ENCODE peak calls at places on chromosomes 6 and 20, in four cellular contexts. C, K, H and I are unnamed samples.

GRCh38 chr6:34508425-34508824 is 42.5 kb downstream of the PACSIN1 start:
- DNase-seq in C (no peak), K (no peak), H (no peak), I (no peak)

GRCh38 chr20:50776122-50776795 is 18.6 kb upstream of the BCAS4 start:
- DNase-seq in C (no peak), K (no peak), H (no peak), I (no peak)

GRCh38 chr20:24837721-24838456 is 111.2 kb upstream of the CST7 start:
- DNase-seq in C (no peak), K (no peak), H (peak; percentile 11), I (no peak)

GRCh38 chr6:33857301-33858052 is 53.7 kb upstream of the MLN start:
- DNase-seq in C (no peak), K (no peak), H (no peak), I (no peak)

GRCh38 chr6:62150048-62150663 is 135.9 kb downstream of the KHDRBS2 start:
- DNase-seq in C (no peak), K (no peak), H (peak; percentile 1), I (peak; percentile 33)

GRCh38 chr6:138115877-138116660 is 8.8 kb upstream of the PERP start:
- DNase-seq in C (no peak), K (peak; percentile 38), H (peak; percentile 60), I (no peak)

GRCh38 chr6:70734381-70734780 is 66.7 kb downstream of the SMAP1 start:
- DNase-seq in C (no peak), K (no peak), H (no peak), I (no peak)

GRCh38 chr6:87722831-87723726 is 21.0 kb upstream of the AKIRIN2 start:
- DNase-seq in C (no peak), K (no peak), H (peak; percentile 84), I (peak; percentile 29)

GRCh38 chr6:8336406-8336805 is 98.9 kb downstream of the SLC35B3 start:
- DNase-seq in C (no peak), K (no peak), H (no peak), I (no peak)

GRCh38 chr20:20364016-20364746 is 3.7 kb upstream of the INSM1 start:
- DNase-seq in C (peak; percentile 84), K (no peak), H (no peak), I (no peak)

GRCh38 chr6:125906158-125906998 is 50.2 kb upstream of the HINT3 start:
- DNase-seq in C (peak; percentile 85), K (peak; percentile 43), H (peak; percentile 16), I (no peak)

GRCh38 chr6:18883851-18884250 is 496.7 kb downstream of the RNF144B start:
- DNase-seq in C (no peak), K (no peak), H (no peak), I (no peak)

GRCh38 chr20:15739056-15739455 is 834.2 kb downstream of the KIF16B start:
- DNase-seq in C (no peak), K (no peak), H (no peak), I (no peak)

GRCh38 chr20:15742076-15742475 is 831.2 kb downstream of the KIF16B start:
- DNase-seq in C (no peak), K (no peak), H (no peak), I (no peak)

GRCh38 chr20:15740046-15740775 is 833.0 kb downstream of the KIF16B start:
- DNase-seq in C (no peak), K (no peak), H (no peak), I (no peak)

GRCh38 chr20:15742627-15743026 is 830.6 kb downstream of the KIF16B start:
- DNase-seq in C (no peak), K (no peak), H (no peak), I (no peak)
- H3K27ac ChIP-seq in C (no peak overlapping the region), K (no peak overlapping the region), H (no peak overlapping the region), I (no peak overlapping the region)

DNA sequence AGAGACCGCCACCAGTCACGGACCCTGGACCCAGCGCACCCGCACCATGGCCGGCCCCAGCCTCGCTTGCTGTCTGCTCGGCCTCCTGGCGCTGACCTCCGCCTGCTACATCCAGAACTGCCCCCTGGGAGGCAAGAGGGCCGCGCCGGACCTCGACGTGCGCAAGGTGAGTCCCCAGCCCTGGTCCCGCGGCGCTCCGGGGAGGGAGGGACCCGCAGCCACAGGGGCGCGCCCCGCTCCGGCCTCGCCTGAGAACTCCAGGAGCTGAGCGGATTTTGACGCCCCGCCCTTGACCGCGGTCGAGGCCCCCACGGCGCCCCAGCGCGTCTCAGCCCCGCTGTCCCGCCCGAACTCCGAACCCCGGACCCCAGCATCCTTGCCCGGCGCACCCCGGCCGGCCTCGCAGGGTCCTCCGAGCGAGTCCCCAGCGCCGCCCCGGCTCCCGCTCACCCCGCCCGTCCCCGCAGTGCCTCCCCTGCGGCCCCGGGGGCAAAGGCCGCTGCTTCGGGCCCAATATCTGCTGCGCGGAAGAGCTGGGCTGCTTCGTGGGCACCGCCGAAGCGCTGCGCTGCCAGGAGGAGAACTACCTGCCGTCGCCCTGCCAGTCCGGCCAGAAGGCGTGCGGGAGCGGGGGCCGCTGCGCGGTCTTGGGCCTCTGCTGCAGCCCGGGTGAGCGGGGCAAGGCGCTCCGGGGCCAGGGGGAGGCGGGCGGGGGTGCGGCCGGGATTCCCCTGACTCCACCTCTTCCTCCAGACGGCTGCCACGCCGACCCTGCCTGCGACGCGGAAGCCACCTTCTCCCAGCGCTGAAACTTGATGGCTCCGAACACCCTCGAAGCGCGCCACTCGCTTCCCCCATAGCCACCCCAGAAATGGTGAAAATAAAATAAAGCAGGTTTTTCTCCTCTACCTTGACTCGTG is at the start of gene OXT:
- DNase-seq in C (peak; percentile 74), K (peak; percentile 72), H (no peak), I (no peak)
- H3K4me3 ChIP-seq in C (peak within 1 kb of the TSS; percentile 61), K (peak within 1 kb of the TSS; percentile 58), H (peak within 1 kb of the TSS; percentile 37), I (peak within 1 kb of the TSS; percentile 38)

GRCh38 chr6:52726193-52726542 is 37.1 kb downstream of the GSTA2 start:
- DNase-seq in C (no peak), K (no peak), H (no peak), I (no peak)

GRCh38 chr6:52728394-52728793 is 34.9 kb downstream of the GSTA2 start:
- DNase-seq in C (no peak), K (no peak), H (no peak), I (no peak)

GRCh38 chr6:52725530-52726192 is 37.6 kb downstream of the GSTA2 start:
- DNase-seq in C (no peak), K (no peak), H (no peak), I (no peak)

GRCh38 chr6:52727908-52728307 is 35.4 kb downstream of the GSTA2 start:
- DNase-seq in C (no peak), K (no peak), H (no peak), I (no peak)

GRCh38 chr6:52726741-52727535 is 36.3 kb downstream of the GSTA2 start:
- DNase-seq in C (no peak), K (no peak), H (no peak), I (no peak)
- H3K27ac ChIP-seq in C (no peak overlapping the region), K (no peak overlapping the region), H (no peak overlapping the region), I (no peak overlapping the region)

DNA sequence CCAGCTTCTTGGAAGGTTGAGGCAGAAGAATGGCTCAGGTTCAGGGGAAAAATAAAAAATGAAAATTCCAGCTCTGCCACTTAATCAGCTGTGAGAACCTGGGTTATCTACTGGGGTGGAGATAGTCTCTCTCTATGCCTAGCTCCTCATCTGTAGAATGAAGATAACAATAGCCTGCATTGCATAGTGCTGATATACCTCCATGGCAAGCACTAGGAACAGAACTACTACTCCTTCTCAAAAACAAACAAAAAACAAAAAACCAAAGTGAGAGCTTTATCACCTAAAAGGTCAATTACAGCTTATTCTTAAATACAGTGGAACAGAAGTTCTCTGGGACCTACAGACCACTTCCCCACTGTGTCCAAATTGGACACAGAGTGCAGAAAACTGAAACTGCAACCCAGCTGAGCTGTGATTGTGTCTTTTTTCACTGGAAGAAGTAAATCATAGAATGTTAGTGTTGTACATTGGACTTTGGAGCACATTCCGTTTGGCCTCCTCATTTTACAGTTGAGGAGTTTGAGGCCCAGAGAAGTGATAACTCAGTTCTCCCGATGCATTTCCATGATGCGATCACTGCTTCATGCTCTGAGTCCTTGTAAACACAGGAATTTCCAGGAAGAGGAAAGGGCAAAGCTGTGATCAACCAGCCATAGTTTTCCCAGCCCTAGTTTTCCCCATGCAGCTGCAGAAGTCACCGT is 23.3 kb downstream of the MTFR2 start:
- DNase-seq in C (no peak), K (no peak), H (no peak), I (no peak)
- H3K4me3 ChIP-seq in C (no peak overlapping the region), K (no peak overlapping the region), H (no peak overlapping the region), I (no peak overlapping the region)

GRCh38 chr6:160494576-160494975 is 146.4 kb downstream of the SLC22A3 start:
- DNase-seq in C (no peak), K (no peak), H (no peak), I (no peak)

GRCh38 chr6:160487116-160487515 is 138.9 kb downstream of the SLC22A3 start:
- DNase-seq in C (no peak), K (no peak), H (no peak), I (no peak)

DNA sequence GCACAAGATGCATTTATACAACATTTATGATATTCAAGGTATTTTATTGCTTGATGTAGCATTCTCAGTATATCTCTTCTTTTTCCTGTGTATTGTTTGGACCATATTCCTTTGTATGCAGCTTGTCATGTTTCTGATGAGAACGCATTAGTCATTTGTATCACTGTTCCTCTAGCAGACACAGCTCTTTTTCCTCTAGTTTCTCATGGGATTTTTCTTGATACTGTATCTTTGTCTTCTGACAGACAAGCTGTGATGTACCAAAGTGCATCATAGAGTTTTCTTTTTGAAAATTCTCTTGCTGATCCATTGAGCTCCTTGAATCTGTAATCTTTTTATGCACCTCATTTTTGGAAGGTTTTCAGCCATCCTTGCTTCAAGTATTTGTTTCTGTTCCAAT is 140.9 kb downstream of the SLC22A3 start:
- DNase-seq in C (no peak), K (no peak), H (no peak), I (no peak)
- H3K27ac ChIP-seq in C (no peak overlapping the region), K (no peak overlapping the region), H (no peak overlapping the region), I (no peak overlapping the region)

GRCh38 chr6:51322505-51322904 is 503.8 kb downstream of the TFAP2B start:
- DNase-seq in C (no peak), K (no peak), H (no peak), I (no peak)
- H3K4me3 ChIP-seq in C (no peak overlapping the region), K (no peak overlapping the region), H (no peak overlapping the region), I (no peak overlapping the region)

GRCh38 chr20:46117704-46118467 is at the start of gene CD40:
- DNase-seq in C (peak; percentile 95), K (peak; percentile 69), H (peak; percentile 56), I (peak; percentile 52)

GRCh38 chr20:46120136-46120535 is 2.0 kb downstream of the CD40 start:
- DNase-seq in C (no peak), K (no peak), H (no peak), I (no peak)

GRCh38 chr20:46119547-46119946 is 1.4 kb downstream of the CD40 start:
- DNase-seq in C (no peak), K (no peak), H (no peak), I (no peak)

GRCh38 chr20:46119028-46119546 is 973 bp downstream of the CD40 start:
- DNase-seq in C (no peak), K (no peak), H (no peak), I (no peak)

GRCh38 chr20:46118481-46119020 is 437 bp downstream of the CD40 start:
- DNase-seq in C (peak; percentile 75), K (peak; percentile 18), H (no peak), I (no peak)
- H3K27ac ChIP-seq in C (no peak overlapping the region), K (no peak overlapping the region), H (no peak overlapping the region), I (no peak overlapping the region)